ENCODE peak calls at places on chromosome 10, in eight cellular contexts. S is neural progenitor cell, D is MCF 10A, U is neural crest cell, M is lower leg skin, B is activated B cell treated with CpG ODN at 0.5 μM for 24 hours, L is endothelial cell, J is Calu3. X is an unnamed sample.
A peak's percentile ranks its signal among the peaks of the same experiment; 100 is the strongest.

GRCh38 chr10:22611425-22612111 is 102.8 kb downstream of the PIP4K2A start:
- DNase-seq in S (no peak), L (no peak), J (no peak), D (no peak), B (no peak), M (no peak), U (no peak), X (no peak)

GRCh38 chr10:109740436-109740835 is 182.9 kb downstream of the XPNPEP1 start:
- DNase-seq in B (no peak), M (peak; percentile 35), U (no peak), D (peak; percentile 57), S (no peak), J (no peak), L (no peak), X (no peak)

GRCh38 chr10:77771851-77772250 is 134.2 kb upstream of the KCNMA1 start:
- DNase-seq in D (no peak), B (no peak), U (no peak), J (no peak), S (no peak), M (no peak), L (no peak), X (no peak)

GRCh38 chr10:79014796-79015195 is 54.0 kb upstream of the ZMIZ1 start:
- DNase-seq in U (no peak), M (no peak), B (no peak), D (no peak), L (no peak), S (no peak), J (no peak), X (no peak)

GRCh38 chr10:113179270-113179669 is 229.2 kb downstream of the TCF7L2 start:
- DNase-seq in U (no peak), D (no peak), B (no peak), M (peak; percentile 29), J (no peak), S (no peak), L (no peak), X (no peak)

GRCh38 chr10:30788307-30788706 is 158.8 kb upstream of the LYZL2 start:
- DNase-seq in J (no peak), M (no peak), S (no peak), L (no peak), D (peak; percentile 26), U (no peak), B (no peak), X (no peak)

GRCh38 chr10:29692121-29692539 is 57.4 kb upstream of the SVIL start:
- DNase-seq in M (no peak), U (no peak), S (no peak), J (no peak), L (no peak), D (no peak), B (no peak), X (no peak)

GRCh38 chr10:90031776-90032175 is 330.4 kb downstream of the KIF20B start:
- DNase-seq in B (no peak), D (no peak), M (no peak), S (no peak), J (no peak), L (no peak), U (no peak), X (no peak)

GRCh38 chr10:501596-501995 is 187.9 kb downstream of the DIP2C start:
- DNase-seq in U (no peak), M (no peak), B (no peak), D (peak; percentile 87), S (no peak), L (no peak), J (peak; percentile 55), X (no peak)

GRCh38 chr10:241451-241850 is 106.2 kb downstream of the ZMYND11 start:
- DNase-seq in S (no peak), M (no peak), J (no peak), U (no peak), B (no peak), D (no peak), L (no peak), X (no peak)

GRCh38 chr10:58026036-58026435 is 241.7 kb downstream of the IPMK start:
- DNase-seq in S (no peak), M (no peak), U (no peak), J (no peak), L (no peak), D (no peak), B (no peak), X (no peak)

GRCh38 chr10:102492344-102492939 is 10.1 kb downstream of the ACTR1A start:
- DNase-seq in D (no peak), M (no peak), B (no peak), U (no peak), S (no peak), L (no peak), J (no peak), X (no peak)

GRCh38 chr10:61970182-61971015 is 68.9 kb downstream of the ARID5B start:
- DNase-seq in U (no peak), J (no peak), D (no peak), L (no peak), B (no peak), M (no peak), S (no peak), X (no peak)

GRCh38 chr10:78337646-78338391 is 304.2 kb downstream of the RPS24 start:
- DNase-seq in D (no peak), U (no peak), L (no peak), S (no peak), B (no peak), J (no peak), M (peak; percentile 9), X (no peak)

GRCh38 chr10:132452651-132453469 is 55.9 kb downstream of the PWWP2B start:
- DNase-seq in M (peak; percentile 77), D (peak; percentile 73), B (peak; percentile 95), L (peak; percentile 90), J (peak; percentile 90), S (peak; percentile 86), U (peak; percentile 96), X (peak; percentile 59)

GRCh38 chr10:112775892-112776679 is 174.0 kb upstream of the TCF7L2 start:
- DNase-seq in S (no peak), B (no peak), L (no peak), J (peak; percentile 47), D (no peak), M (no peak), U (no peak), X (no peak)

GRCh38 chr10:63376560-63377304 is 89.0 kb downstream of the JMJD1C start:
- DNase-seq in U (no peak), S (no peak), L (no peak), D (peak; percentile 80), J (no peak), B (no peak), M (no peak), X (no peak)

DNA sequence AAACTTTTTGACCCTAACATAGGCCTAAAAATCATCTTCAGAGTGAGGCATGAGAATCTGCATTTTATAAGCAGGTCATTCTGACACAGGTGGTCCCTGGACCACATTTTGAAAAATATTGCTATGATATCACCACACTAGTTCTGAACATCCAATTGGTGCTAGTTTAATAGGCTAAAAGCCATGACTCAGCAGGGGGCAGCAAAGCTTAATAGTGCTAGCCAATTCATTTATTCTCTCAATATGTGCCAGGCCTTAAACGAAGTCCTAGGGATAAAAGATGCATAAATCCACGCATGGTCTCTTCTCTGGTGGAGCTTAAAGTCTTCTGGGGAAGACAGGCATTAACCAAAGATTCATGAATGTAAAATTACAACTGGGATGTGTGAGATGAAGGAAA is 10.2 kb upstream of the SLC25A28 start:
- DNase-seq in M (no peak), L (peak; percentile 33), D (peak; percentile 73), B (no peak), S (peak; percentile 14), J (peak; percentile 24), U (no peak), X (no peak)
- TF ChIP-seq CTCF in M (no peak), L (no peak), D (peak; percentile 63), B (no peak), S (no peak), J (no peak), U (peak; percentile 54), X (no peak)

GRCh38 chr10:97800474-97800873 is 28.7 kb upstream of the SFRP5 start:
- DNase-seq in M (no peak), B (no peak), S (no peak), J (no peak), D (no peak), U (no peak), L (no peak), X (no peak)
- TF ChIP-seq CTCF in M (no peak), B (no peak), S (no peak), J (no peak), D (no peak), U (no peak), L (no peak), X (no peak)

GRCh38 chr10:60463726-60464125 is 74.1 kb upstream of the ANK3 start:
- DNase-seq in D (no peak), S (no peak), U (no peak), J (no peak), L (no peak), M (no peak), B (no peak), X (no peak)

GRCh38 chr10:60464659-60465058 is 75.0 kb upstream of the ANK3 start:
- DNase-seq in M (no peak), D (no peak), S (no peak), L (no peak), U (no peak), J (peak; percentile 41), B (no peak), X (no peak)

GRCh38 chr10:60465801-60466200 is 76.1 kb upstream of the ANK3 start:
- DNase-seq in U (no peak), B (no peak), L (no peak), S (no peak), M (no peak), J (no peak), D (peak; percentile 52), X (no peak)

GRCh38 chr10:60467202-60467546 is 77.5 kb upstream of the ANK3 start:
- DNase-seq in U (no peak), M (no peak), B (no peak), L (no peak), D (no peak), J (no peak), S (no peak), X (no peak)

DNA sequence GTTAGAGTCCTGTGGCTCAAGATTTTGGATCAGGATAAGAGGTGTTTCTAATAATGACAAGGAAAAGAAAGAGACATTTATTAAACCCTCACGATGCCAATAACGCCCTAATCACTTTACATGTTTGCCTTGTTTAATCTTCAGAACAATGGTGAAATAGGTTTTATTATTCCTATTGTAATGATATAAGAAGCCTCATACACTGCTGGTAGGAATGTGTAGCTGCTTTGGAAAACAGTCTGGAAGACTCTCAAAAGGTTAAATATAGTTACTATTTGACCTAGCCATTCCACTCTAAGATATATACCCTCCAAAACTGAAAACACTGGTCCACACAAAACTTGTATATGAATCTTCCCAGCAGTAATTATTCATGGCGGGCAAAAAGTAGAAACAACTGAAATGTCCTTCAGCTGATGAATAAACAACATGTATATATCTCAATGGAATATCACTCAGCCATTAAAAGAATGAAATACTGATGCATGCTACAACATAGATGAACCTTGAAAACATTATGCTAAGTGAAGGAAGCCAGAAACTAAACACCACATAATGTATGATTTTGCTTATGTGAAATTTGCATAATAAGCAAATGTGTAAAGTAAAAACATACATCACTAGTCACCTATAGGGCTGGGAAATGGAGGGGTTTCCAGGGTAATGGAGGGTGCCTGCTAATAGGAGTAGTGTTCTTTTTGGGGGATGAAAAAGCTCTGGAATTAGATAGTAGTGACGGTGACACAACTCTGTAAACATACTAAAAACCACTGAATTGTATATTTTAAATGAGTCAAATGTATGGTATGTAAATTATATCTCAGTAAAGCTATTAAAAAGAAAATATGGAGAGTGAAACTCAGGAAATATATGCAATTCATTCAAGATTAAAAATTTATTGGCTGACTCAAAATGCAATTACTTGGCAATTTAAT is 76.9 kb upstream of the ANK3 start:
- DNase-seq in D (no peak), M (no peak), J (no peak), B (no peak), L (no peak), S (no peak), U (no peak), X (no peak)
- TF ChIP-seq CTCF in D (no peak), M (no peak), J (no peak), B (no peak), L (no peak), S (peak; percentile 9), U (peak; percentile 31), X (no peak)

GRCh38 chr10:42827201-42827600 is 44.6 kb downstream of the BMS1 start:
- DNase-seq in U (no peak), S (peak; percentile 66), L (peak; percentile 24), D (no peak), B (no peak), J (no peak), M (no peak), X (no peak)
- TF ChIP-seq CTCF in U (peak; percentile 27), S (peak; percentile 62), L (no peak), D (no peak), B (no peak), J (no peak), M (no peak), X (no peak)

X was measured in omental fat pad.